ENCODE peak calls at places on chromosomes 13 and 19, in seven cellular contexts. One of them, this sample, is unnamed.

GRCh38 chr13:91785435-91786137 is 387.2 kb downstream of the GPC5 start:
- DNase-seq in neuronal stem cell: no peak
- DNase-seq in IMR-90: no peak
- DNase-seq in mesendoderm: peak
- DNase-seq in H1: no peak
- DNase-seq in mesenchymal stem cell: no peak
- DNase-seq in trophoblast cell: no peak
- DNase-seq in this sample: no peak

GRCh38 chr13:110369400-110369799 is 62.3 kb downstream of the COL4A2 start:
- DNase-seq in neuronal stem cell: no peak
- DNase-seq in IMR-90: no peak
- DNase-seq in mesendoderm: no peak
- DNase-seq in H1: no peak
- DNase-seq in mesenchymal stem cell: no peak
- DNase-seq in trophoblast cell: no peak
- DNase-seq in this sample: no peak

GRCh38 chr19:41588497-41589209 is 12.7 kb downstream of the CEACAM21 start:
- DNase-seq in neuronal stem cell: no peak
- DNase-seq in IMR-90: peak
- DNase-seq in mesendoderm: peak
- DNase-seq in H1: no peak
- DNase-seq in mesenchymal stem cell: peak
- DNase-seq in trophoblast cell: peak
- DNase-seq in this sample: no peak

GRCh38 chr19:54256250-54257115 is 590 bp downstream of the LILRB5 start:
- DNase-seq in neuronal stem cell: no peak
- DNase-seq in IMR-90: no peak
- DNase-seq in mesendoderm: no peak
- DNase-seq in H1: peak
- DNase-seq in mesenchymal stem cell: no peak
- DNase-seq in trophoblast cell: no peak
- DNase-seq in this sample: peak

GRCh38 chr13:113922412-113923118 is 51.3 kb downstream of the C13orf46 start:
- DNase-seq in neuronal stem cell: no peak
- DNase-seq in IMR-90: no peak
- DNase-seq in mesendoderm: no peak
- DNase-seq in H1: no peak
- DNase-seq in mesenchymal stem cell: no peak
- DNase-seq in trophoblast cell: peak
- DNase-seq in this sample: peak

GRCh38 chr19:11192957-11193939 is 4.1 kb downstream of the KANK2 start:
- DNase-seq in neuronal stem cell: no peak
- DNase-seq in IMR-90: no peak
- DNase-seq in mesendoderm: no peak
- DNase-seq in H1: no peak
- DNase-seq in mesenchymal stem cell: no peak
- DNase-seq in trophoblast cell: no peak
- DNase-seq in this sample: no peak

GRCh38 chr19:39138221-39139211 is 12.9 kb downstream of the PAK4 start:
- DNase-seq in neuronal stem cell: no peak
- DNase-seq in IMR-90: no peak
- DNase-seq in mesendoderm: no peak
- DNase-seq in H1: no peak
- DNase-seq in mesenchymal stem cell: no peak
- DNase-seq in trophoblast cell: no peak
- DNase-seq in this sample: no peak

GRCh38 chr19:23526302-23526701 is 131.0 kb upstream of the ZNF91 start:
- DNase-seq in neuronal stem cell: no peak
- DNase-seq in IMR-90: no peak
- DNase-seq in mesendoderm: no peak
- DNase-seq in H1: no peak
- DNase-seq in mesenchymal stem cell: no peak
- DNase-seq in trophoblast cell: no peak
- DNase-seq in this sample: no peak

GRCh38 chr19:46085888-46086287 is 38.6 kb downstream of the IGFL3 start:
- DNase-seq in neuronal stem cell: no peak
- DNase-seq in IMR-90: no peak
- DNase-seq in mesendoderm: no peak
- DNase-seq in H1: no peak
- DNase-seq in mesenchymal stem cell: no peak
- DNase-seq in trophoblast cell: no peak
- DNase-seq in this sample: no peak

GRCh38 chr13:36115306-36115705 is 15.9 kb downstream of the DCLK1 start:
- DNase-seq in neuronal stem cell: no peak
- DNase-seq in IMR-90: no peak
- DNase-seq in mesendoderm: no peak
- DNase-seq in H1: no peak
- DNase-seq in mesenchymal stem cell: no peak
- DNase-seq in trophoblast cell: no peak
- DNase-seq in this sample: no peak

GRCh38 chr19:44846455-44847143 is 502 bp downstream of the NECTIN2 start:
- DNase-seq in neuronal stem cell: peak
- DNase-seq in IMR-90: no peak
- DNase-seq in mesendoderm: peak
- DNase-seq in H1: peak
- DNase-seq in mesenchymal stem cell: peak
- DNase-seq in trophoblast cell: no peak
- DNase-seq in this sample: peak

GRCh38 chr19:49555600-49556411 is 24.6 kb downstream of the NOSIP start:
- DNase-seq in neuronal stem cell: peak
- DNase-seq in IMR-90: no peak
- DNase-seq in mesendoderm: peak
- DNase-seq in H1: peak
- DNase-seq in mesenchymal stem cell: peak
- DNase-seq in trophoblast cell: no peak
- DNase-seq in this sample: peak

GRCh38 chr19:47157455-47158321 is 27.1 kb downstream of the SAE1 start:
- DNase-seq in neuronal stem cell: peak
- DNase-seq in IMR-90: peak
- DNase-seq in mesendoderm: peak
- DNase-seq in H1: peak
- DNase-seq in mesenchymal stem cell: peak
- DNase-seq in trophoblast cell: peak
- DNase-seq in this sample: peak

GRCh38 chr13:69008503-69008902 is 1099.1 kb upstream of the ATXN8OS start:
- DNase-seq in neuronal stem cell: no peak
- DNase-seq in IMR-90: no peak
- DNase-seq in mesendoderm: no peak
- DNase-seq in H1: no peak
- DNase-seq in mesenchymal stem cell: no peak
- DNase-seq in trophoblast cell: no peak
- DNase-seq in this sample: no peak

GRCh38 chr13:98103942-98104880 is 38.7 kb upstream of the FARP1 start:
- DNase-seq in neuronal stem cell: no peak
- DNase-seq in IMR-90: peak
- DNase-seq in mesendoderm: peak
- DNase-seq in H1: no peak
- DNase-seq in mesenchymal stem cell: no peak
- DNase-seq in trophoblast cell: no peak
- DNase-seq in this sample: peak

GRCh38 chr19:14002571-14003278 is 3.4 kb downstream of the RFX1 start:
- DNase-seq in neuronal stem cell: no peak
- DNase-seq in IMR-90: no peak
- DNase-seq in mesendoderm: no peak
- DNase-seq in H1: no peak
- DNase-seq in mesenchymal stem cell: no peak
- DNase-seq in trophoblast cell: no peak
- DNase-seq in this sample: no peak

GRCh38 chr19:40584007-40584406 is 7.3 kb downstream of the SHKBP1 start:
- DNase-seq in neuronal stem cell: no peak
- DNase-seq in IMR-90: no peak
- DNase-seq in mesendoderm: no peak
- DNase-seq in H1: no peak
- DNase-seq in mesenchymal stem cell: no peak
- DNase-seq in trophoblast cell: no peak
- DNase-seq in this sample: no peak

GRCh38 chr13:44116562-44117315 is 237.0 kb downstream of the LACC1 start:
- DNase-seq in neuronal stem cell: no peak
- DNase-seq in IMR-90: peak
- DNase-seq in mesendoderm: peak
- DNase-seq in H1: peak
- DNase-seq in mesenchymal stem cell: peak
- DNase-seq in trophoblast cell: no peak
- DNase-seq in this sample: no peak

GRCh38 chr13:107250626-107251025 is 682.7 kb upstream of the ARGLU1 start:
- DNase-seq in neuronal stem cell: no peak
- DNase-seq in IMR-90: peak
- DNase-seq in mesendoderm: peak
- DNase-seq in H1: no peak
- DNase-seq in mesenchymal stem cell: peak
- DNase-seq in trophoblast cell: no peak
- DNase-seq in this sample: no peak

GRCh38 chr13:46830405-46831005 is 33.5 kb upstream of the ESD start:
- DNase-seq in neuronal stem cell: no peak
- DNase-seq in IMR-90: no peak
- DNase-seq in mesendoderm: no peak
- DNase-seq in H1: no peak
- DNase-seq in mesenchymal stem cell: no peak
- DNase-seq in trophoblast cell: no peak
- DNase-seq in this sample: no peak

GRCh38 chr19:29379257-29379986 is 146.4 kb upstream of the VSTM2B start:
- DNase-seq in neuronal stem cell: no peak
- DNase-seq in IMR-90: no peak
- DNase-seq in mesendoderm: no peak
- DNase-seq in H1: peak
- DNase-seq in mesenchymal stem cell: no peak
- DNase-seq in trophoblast cell: no peak
- DNase-seq in this sample: peak

GRCh38 chr19:50546527-50547221 is 21.6 kb downstream of the LRRC4B start:
- DNase-seq in neuronal stem cell: no peak
- DNase-seq in IMR-90: no peak
- DNase-seq in mesendoderm: no peak
- DNase-seq in H1: no peak
- DNase-seq in mesenchymal stem cell: no peak
- DNase-seq in trophoblast cell: no peak
- DNase-seq in this sample: no peak

GRCh38 chr19:34243876-34244578 is 10.3 kb upstream of the GARRE1 start:
- DNase-seq in neuronal stem cell: no peak
- DNase-seq in IMR-90: no peak
- DNase-seq in mesendoderm: no peak
- DNase-seq in H1: no peak
- DNase-seq in mesenchymal stem cell: no peak
- DNase-seq in trophoblast cell: peak
- DNase-seq in this sample: no peak

GRCh38 chr19:34244611-34245299 is 9.6 kb upstream of the GARRE1 start:
- DNase-seq in neuronal stem cell: no peak
- DNase-seq in IMR-90: peak
- DNase-seq in mesendoderm: no peak
- DNase-seq in H1: no peak
- DNase-seq in mesenchymal stem cell: no peak
- DNase-seq in trophoblast cell: peak
- DNase-seq in this sample: no peak

GRCh38 chr19:34241513-34242337 is 12.6 kb upstream of the GARRE1 start:
- DNase-seq in neuronal stem cell: no peak
- DNase-seq in IMR-90: no peak
- DNase-seq in mesendoderm: peak
- DNase-seq in H1: peak
- DNase-seq in mesenchymal stem cell: no peak
- DNase-seq in trophoblast cell: peak
- DNase-seq in this sample: peak

GRCh38 chr19:34248941-34249340 is 5.4 kb upstream of the GARRE1 start:
- DNase-seq in neuronal stem cell: no peak
- DNase-seq in IMR-90: no peak
- DNase-seq in mesendoderm: no peak
- DNase-seq in H1: no peak
- DNase-seq in mesenchymal stem cell: no peak
- DNase-seq in trophoblast cell: peak
- DNase-seq in this sample: no peak

GRCh38 chr19:34246340-34246739 is 8.0 kb upstream of the GARRE1 start:
- DNase-seq in neuronal stem cell: no peak
- DNase-seq in IMR-90: no peak
- DNase-seq in mesendoderm: no peak
- DNase-seq in H1: no peak
- DNase-seq in mesenchymal stem cell: no peak
- DNase-seq in trophoblast cell: no peak
- DNase-seq in this sample: no peak
- H3K4ac ChIP-seq in neuronal stem cell: no peak
- H3K4ac ChIP-seq in IMR-90: no peak
- H3K4ac ChIP-seq in mesendoderm: no peak
- H3K4ac ChIP-seq in H1: no peak
- H3K4ac ChIP-seq in mesenchymal stem cell: no peak
- H3K4ac ChIP-seq in trophoblast cell: no peak
- H3K4ac ChIP-seq in this sample: no peak

GRCh38 chr13:111993701-111994100 is 73.2 kb upstream of the SOX1 start:
- DNase-seq in neuronal stem cell: no peak
- DNase-seq in IMR-90: no peak
- DNase-seq in mesendoderm: no peak
- DNase-seq in H1: no peak
- DNase-seq in mesenchymal stem cell: no peak
- DNase-seq in trophoblast cell: no peak
- DNase-seq in this sample: no peak
- H3K4ac ChIP-seq in neuronal stem cell: no peak
- H3K4ac ChIP-seq in IMR-90: no peak
- H3K4ac ChIP-seq in mesendoderm: no peak
- H3K4ac ChIP-seq in H1: no peak
- H3K4ac ChIP-seq in mesenchymal stem cell: no peak
- H3K4ac ChIP-seq in trophoblast cell: no peak
- H3K4ac ChIP-seq in this sample: no peak

GRCh38 chr19:6499052-6499790 is 2.9 kb downstream of the TUBB4A start:
- DNase-seq in neuronal stem cell: no peak
- DNase-seq in IMR-90: no peak
- DNase-seq in mesendoderm: no peak
- DNase-seq in H1: no peak
- DNase-seq in mesenchymal stem cell: no peak
- DNase-seq in trophoblast cell: no peak
- DNase-seq in this sample: no peak

GRCh38 chr19:6500837-6501739 is 1.0 kb downstream of the TUBB4A start:
- DNase-seq in neuronal stem cell: no peak
- DNase-seq in IMR-90: no peak
- DNase-seq in mesendoderm: no peak
- DNase-seq in H1: peak
- DNase-seq in mesenchymal stem cell: no peak
- DNase-seq in trophoblast cell: no peak
- DNase-seq in this sample: no peak

GRCh38 chr19:6501740-6502648 is at the start of gene TUBB4A:
- DNase-seq in neuronal stem cell: no peak
- DNase-seq in IMR-90: no peak
- DNase-seq in mesendoderm: no peak
- DNase-seq in H1: peak
- DNase-seq in mesenchymal stem cell: no peak
- DNase-seq in trophoblast cell: no peak
- DNase-seq in this sample: peak

GRCh38 chr19:6495947-6496346 is 6.2 kb downstream of the TUBB4A start:
- DNase-seq in neuronal stem cell: no peak
- DNase-seq in IMR-90: no peak
- DNase-seq in mesendoderm: no peak
- DNase-seq in H1: no peak
- DNase-seq in mesenchymal stem cell: no peak
- DNase-seq in trophoblast cell: no peak
- DNase-seq in this sample: no peak

GRCh38 chr19:6498294-6499036 is 3.6 kb downstream of the TUBB4A start:
- DNase-seq in neuronal stem cell: no peak
- DNase-seq in IMR-90: no peak
- DNase-seq in mesendoderm: no peak
- DNase-seq in H1: no peak
- DNase-seq in mesenchymal stem cell: no peak
- DNase-seq in trophoblast cell: no peak
- DNase-seq in this sample: no peak
- H3K4ac ChIP-seq in neuronal stem cell: no peak
- H3K4ac ChIP-seq in IMR-90: no peak
- H3K4ac ChIP-seq in mesendoderm: no peak
- H3K4ac ChIP-seq in H1: no peak
- H3K4ac ChIP-seq in mesenchymal stem cell: no peak
- H3K4ac ChIP-seq in trophoblast cell: no peak
- H3K4ac ChIP-seq in this sample: no peak

GRCh38 chr13:108332791-108333190 is 63.3 kb downstream of the TNFSF13B start:
- DNase-seq in neuronal stem cell: no peak
- DNase-seq in IMR-90: no peak
- DNase-seq in mesendoderm: no peak
- DNase-seq in H1: no peak
- DNase-seq in mesenchymal stem cell: no peak
- DNase-seq in trophoblast cell: no peak
- DNase-seq in this sample: no peak
- H3K4ac ChIP-seq in neuronal stem cell: no peak
- H3K4ac ChIP-seq in IMR-90: no peak
- H3K4ac ChIP-seq in mesendoderm: no peak
- H3K4ac ChIP-seq in H1: no peak
- H3K4ac ChIP-seq in mesenchymal stem cell: no peak
- H3K4ac ChIP-seq in trophoblast cell: no peak
- H3K4ac ChIP-seq in this sample: no peak